ENCODE peak calls at places on chromosomes 4 and X, in seven cellular contexts. One of them, this sample, is unnamed.

GRCh38 chr4:95537181-95537580 is 11.6 kb downstream of the UNC5C start:
- DNase-seq in M059J: no peak
- DNase-seq in CD8-positive, alpha-beta memory T cell: no peak
- DNase-seq in globus pallidus: peak
- DNase-seq in cardiac muscle cell: peak
- DNase-seq in BE2C: peak
- DNase-seq in cardiac fibroblast: peak
- DNase-seq in this sample: no peak

GRCh38 chr4:93834371-93835066 is 6.0 kb downstream of the ATOH1 start:
- DNase-seq in cardiac muscle cell: peak
- DNase-seq in CD8-positive, alpha-beta memory T cell: no peak
- DNase-seq in M059J: no peak
- DNase-seq in globus pallidus: no peak
- DNase-seq in cardiac fibroblast: no peak
- DNase-seq in BE2C: peak
- DNase-seq in this sample: no peak

GRCh38 chr4:56026596-56026995 is 77.9 kb downstream of the CEP135 start:
- DNase-seq in cardiac fibroblast: no peak
- DNase-seq in CD8-positive, alpha-beta memory T cell: no peak
- DNase-seq in globus pallidus: no peak
- DNase-seq in M059J: peak
- DNase-seq in cardiac muscle cell: no peak
- DNase-seq in BE2C: no peak
- DNase-seq in this sample: no peak

GRCh38 chr4:128590773-128591172 is 218.7 kb upstream of the JADE1 start:
- DNase-seq in cardiac muscle cell: peak
- DNase-seq in cardiac fibroblast: no peak
- DNase-seq in globus pallidus: no peak
- DNase-seq in BE2C: no peak
- DNase-seq in M059J: no peak
- DNase-seq in CD8-positive, alpha-beta memory T cell: no peak
- DNase-seq in this sample: no peak

GRCh38 chr4:150664935-150665334 is 83.0 kb downstream of the MAB21L2 start:
- DNase-seq in cardiac fibroblast: peak
- DNase-seq in globus pallidus: no peak
- DNase-seq in M059J: peak
- DNase-seq in CD8-positive, alpha-beta memory T cell: no peak
- DNase-seq in cardiac muscle cell: no peak
- DNase-seq in BE2C: no peak
- DNase-seq in this sample: no peak

GRCh38 chr4:44118971-44119680 is 329.5 kb downstream of the KCTD8 start:
- DNase-seq in M059J: no peak
- DNase-seq in cardiac muscle cell: no peak
- DNase-seq in BE2C: no peak
- DNase-seq in CD8-positive, alpha-beta memory T cell: no peak
- DNase-seq in cardiac fibroblast: no peak
- DNase-seq in globus pallidus: no peak
- DNase-seq in this sample: no peak

GRCh38 chr4:2617955-2618354 is 81.5 kb downstream of the FAM193A start:
- DNase-seq in cardiac fibroblast: no peak
- DNase-seq in M059J: no peak
- DNase-seq in BE2C: no peak
- DNase-seq in CD8-positive, alpha-beta memory T cell: no peak
- DNase-seq in globus pallidus: no peak
- DNase-seq in cardiac muscle cell: no peak
- DNase-seq in this sample: no peak

GRCh38 chrX:78619829-78620228 is 39.3 kb downstream of the RTL3 start:
- DNase-seq in CD8-positive, alpha-beta memory T cell: no peak
- DNase-seq in cardiac muscle cell: no peak
- DNase-seq in M059J: peak
- DNase-seq in cardiac fibroblast: peak
- DNase-seq in globus pallidus: no peak
- DNase-seq in BE2C: no peak
- DNase-seq in this sample: no peak

GRCh38 chr4:98399915-98400314 is 138.7 kb downstream of the RAP1GDS1 start:
- DNase-seq in BE2C: no peak
- DNase-seq in cardiac muscle cell: no peak
- DNase-seq in cardiac fibroblast: no peak
- DNase-seq in globus pallidus: no peak
- DNase-seq in M059J: no peak
- DNase-seq in CD8-positive, alpha-beta memory T cell: no peak
- DNase-seq in this sample: no peak

GRCh38 chr4:137755033-137755471 is 222.8 kb upstream of the PCDH18 start:
- DNase-seq in CD8-positive, alpha-beta memory T cell: no peak
- DNase-seq in cardiac fibroblast: peak
- DNase-seq in M059J: peak
- DNase-seq in BE2C: no peak
- DNase-seq in cardiac muscle cell: no peak
- DNase-seq in globus pallidus: no peak
- DNase-seq in this sample: no peak

GRCh38 chrX:10326578-10326977 is 169.8 kb downstream of the CLCN4 start:
- DNase-seq in cardiac muscle cell: no peak
- DNase-seq in M059J: peak
- DNase-seq in CD8-positive, alpha-beta memory T cell: no peak
- DNase-seq in globus pallidus: peak
- DNase-seq in cardiac fibroblast: peak
- DNase-seq in BE2C: peak
- DNase-seq in this sample: no peak

GRCh38 chr4:133559987-133560386 is 410.9 kb downstream of the PCDH10 start:
- DNase-seq in cardiac fibroblast: no peak
- DNase-seq in cardiac muscle cell: no peak
- DNase-seq in CD8-positive, alpha-beta memory T cell: no peak
- DNase-seq in BE2C: no peak
- DNase-seq in globus pallidus: no peak
- DNase-seq in M059J: no peak
- DNase-seq in this sample: no peak

GRCh38 chr4:71270901-71271300 is 67.9 kb upstream of the SLC4A4 start:
- DNase-seq in CD8-positive, alpha-beta memory T cell: peak
- DNase-seq in M059J: peak
- DNase-seq in globus pallidus: no peak
- DNase-seq in BE2C: peak
- DNase-seq in cardiac muscle cell: peak
- DNase-seq in cardiac fibroblast: peak
- DNase-seq in this sample: peak

GRCh38 chr4:23847158-23847557 is 42.7 kb downstream of the PPARGC1A start:
- DNase-seq in CD8-positive, alpha-beta memory T cell: no peak
- DNase-seq in M059J: no peak
- DNase-seq in globus pallidus: no peak
- DNase-seq in cardiac fibroblast: no peak
- DNase-seq in BE2C: no peak
- DNase-seq in cardiac muscle cell: no peak
- DNase-seq in this sample: no peak

GRCh38 chrX:136711147-136711546 is 63.2 kb downstream of the CD40LG start:
- DNase-seq in M059J: peak
- DNase-seq in cardiac muscle cell: peak
- DNase-seq in cardiac fibroblast: peak
- DNase-seq in globus pallidus: peak
- DNase-seq in CD8-positive, alpha-beta memory T cell: no peak
- DNase-seq in BE2C: peak
- DNase-seq in this sample: no peak